ENCODE peak calls at places on chromosome 6, in seven cellular contexts. Z is sigmoid colon, P is Panc1, G is cardiac muscle cell, B is psoas muscle, X is left ventricle myocardium inferior, A is brain microvascular endothelial cell. S is an unnamed sample.

GRCh38 chr6:165081944-165082532 is 227.4 kb downstream of the C6orf118 start:
- DNase-seq in B (no peak), A (no peak), G (no peak), X (no peak), P (no peak), Z (no peak), S (peak; percentile 96)

GRCh38 chr6:113758725-113759576 is 98.2 kb upstream of the MARCKS start:
- DNase-seq in Z (no peak), X (no peak), A (peak; percentile 22), G (peak; percentile 31), P (no peak), B (no peak), S (no peak)

GRCh38 chr6:46486186-46486585 is 5.1 kb downstream of the RCAN2 start:
- DNase-seq in P (no peak), X (no peak), Z (no peak), A (no peak), B (no peak), G (no peak), S (no peak)

GRCh38 chr6:39791850-39792500 is at the start of gene DAAM2:
- DNase-seq in G (peak; percentile 70), Z (peak; percentile 87), P (no peak), A (no peak), X (peak; percentile 73), B (peak; percentile 74), S (peak; percentile 34)

GRCh38 chr6:149925974-149926777 is 3.3 kb upstream of the RAET1G start:
- DNase-seq in P (peak; percentile 56), Z (peak; percentile 94), G (peak; percentile 79), X (peak; percentile 89), B (peak; percentile 91), A (peak; percentile 85), S (peak; percentile 95)

GRCh38 chr6:118146584-118146983 is 239.5 kb downstream of the SLC35F1 start:
- DNase-seq in P (no peak), B (no peak), Z (no peak), X (no peak), A (no peak), G (no peak), S (no peak)

GRCh38 chr6:19153981-19154295 is 683.2 kb upstream of the ID4 start:
- DNase-seq in P (no peak), A (no peak), B (no peak), G (no peak), X (no peak), Z (no peak), S (no peak)

GRCh38 chr6:113969888-113970807 is 800 bp downstream of the HDAC2 start:
- DNase-seq in B (peak; percentile 50), X (peak; percentile 60), P (no peak), A (no peak), G (peak; percentile 49), Z (peak; percentile 77), S (peak; percentile 74)

GRCh38 chr6:37244430-37245310 is 12.9 kb upstream of the TBC1D22B start:
- DNase-seq in B (peak; percentile 62), P (no peak), Z (peak; percentile 94), A (peak; percentile 100), G (peak; percentile 100), X (peak; percentile 72), S (peak; percentile 95)

GRCh38 chr6:23454090-23454998 is 671.7 kb upstream of the NRSN1 start:
- DNase-seq in Z (no peak), G (peak; percentile 2), B (no peak), A (peak; percentile 4), P (peak; percentile 4), X (no peak), S (peak; percentile 15)

GRCh38 chr6:163416640-163417253 is 2.2 kb downstream of the QKI start:
- DNase-seq in Z (peak; percentile 71), P (no peak), X (no peak), B (no peak), A (peak; percentile 70), G (peak; percentile 90), S (peak; percentile 70)

GRCh38 chr6:11865926-11866325 is 87.3 kb upstream of the ADTRP start:
- DNase-seq in B (no peak), A (peak; percentile 63), X (no peak), P (no peak), G (no peak), Z (no peak), S (no peak)

GRCh38 chr6:128648022-128648598 is 127.7 kb upstream of the PTPRK start:
- DNase-seq in A (no peak), P (no peak), G (no peak), B (no peak), X (no peak), Z (no peak), S (no peak)

GRCh38 chr6:17865243-17865642 is 122.2 kb downstream of the KIF13A start:
- DNase-seq in X (peak; percentile 18), Z (no peak), G (no peak), B (peak; percentile 20), A (no peak), P (no peak), S (peak; percentile 4)

GRCh38 chr6:37483502-37483901 is 16.2 kb downstream of the CCDC167 start:
- DNase-seq in B (no peak), A (no peak), X (no peak), G (no peak), P (no peak), Z (no peak), S (no peak)

GRCh38 chr6:2986722-2987196 is 12.9 kb upstream of the NQO2 start:
- DNase-seq in G (peak; percentile 91), Z (peak; percentile 80), A (peak; percentile 65), X (no peak), P (no peak), B (no peak), S (no peak)

GRCh38 chr6:91082311-91082803 is 495.5 kb upstream of the MAP3K7 start:
- DNase-seq in P (no peak), Z (no peak), G (peak; percentile 59), A (peak; percentile 53), X (no peak), B (no peak), S (peak; percentile 39)

GRCh38 chr6:90362273-90362672 is 65.6 kb upstream of the BACH2 start:
- DNase-seq in P (no peak), Z (no peak), X (no peak), B (no peak), A (peak; percentile 7), G (peak; percentile 70), S (no peak)

GRCh38 chr6:33212857-33213165 is 4.5 kb downstream of the RING1 start:
- DNase-seq in G (no peak), P (no peak), B (no peak), A (no peak), X (no peak), Z (no peak), S (no peak)

GRCh38 chr6:33213166-33213988 is 5.1 kb downstream of the RING1 start:
- DNase-seq in G (peak; percentile 50), X (no peak), B (no peak), Z (no peak), A (no peak), P (no peak), S (peak; percentile 51)

GRCh38 chr6:33215281-33215680 is 7.0 kb downstream of the RING1 start:
- DNase-seq in B (no peak), G (no peak), Z (peak; percentile 17), A (no peak), X (no peak), P (no peak), S (no peak)

GRCh38 chr6:33215761-33216649 is 7.7 kb downstream of the RING1 start:
- DNase-seq in A (no peak), G (no peak), Z (peak; percentile 51), X (no peak), P (no peak), B (no peak), S (no peak)

GRCh38 chr6:33213989-33214335 is 5.7 kb downstream of the RING1 start:
- DNase-seq in Z (no peak), B (no peak), X (no peak), A (no peak), P (no peak), G (no peak), S (no peak)
- H3K4me3 ChIP-seq in Z (peak overlapping the region; percentile 44), B (peak overlapping the region; percentile 67), X (peak overlapping the region; percentile 75), A (peak overlapping the region; percentile 56), P (peak overlapping the region; percentile 51), G (peak overlapping the region; percentile 32), S (peak overlapping the region; percentile 56)

DNA sequence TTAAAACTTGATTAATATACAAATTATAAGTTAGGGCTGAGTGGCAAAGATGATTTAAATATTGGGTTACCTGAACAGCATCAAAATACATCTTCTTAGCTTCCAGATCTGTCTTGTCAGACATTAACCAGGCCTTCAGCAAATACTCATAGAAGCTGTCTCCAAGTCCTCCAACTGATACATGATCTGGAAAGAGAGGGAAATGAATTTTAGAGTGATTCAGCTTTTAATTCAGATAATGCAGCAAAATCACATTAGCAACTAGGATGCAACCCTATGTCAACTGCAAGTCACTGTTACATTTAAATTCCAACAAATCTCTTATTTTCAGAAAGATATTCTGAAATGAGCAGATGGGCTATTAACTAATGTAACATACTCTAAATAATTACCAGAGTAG is 115.2 kb upstream of the FAM184A start:
- DNase-seq in B (no peak), Z (no peak), A (no peak), G (no peak), X (no peak), P (no peak), S (no peak)
- H3K36me3 ChIP-seq in B (no peaks in the 10 kb centered on the region), Z (peaks cover 8% of the 10 kb centered on the region), A (no peaks in the 10 kb centered on the region), G (peaks cover 26% of the 10 kb centered on the region), X (peaks cover 44% of the 10 kb centered on the region), P (no peaks in the 10 kb centered on the region), S (no peaks in the 10 kb centered on the region)

GRCh38 chr6:30683980-30684338 is 2.5 kb downstream of the PPP1R18 start:
- DNase-seq in A (no peak), Z (no peak), P (no peak), B (no peak), G (no peak), X (no peak), S (no peak)

GRCh38 chr6:30684386-30685156 is 1.9 kb downstream of the PPP1R18 start:
- DNase-seq in B (peak; percentile 53), G (peak; percentile 57), P (no peak), Z (peak; percentile 85), X (peak; percentile 61), A (no peak), S (no peak)

GRCh38 chr6:30681696-30682180 is 4.7 kb downstream of the PPP1R18 start:
- DNase-seq in X (no peak), G (no peak), B (no peak), P (no peak), Z (no peak), A (no peak), S (no peak)

GRCh38 chr6:30682181-30683117 is 4.0 kb downstream of the PPP1R18 start:
- DNase-seq in X (peak; percentile 85), P (peak; percentile 52), G (peak; percentile 84), B (peak; percentile 84), Z (peak; percentile 94), A (peak; percentile 88), S (peak; percentile 42)

GRCh38 chr6:30683137-30683979 is 3.1 kb downstream of the PPP1R18 start:
- DNase-seq in Z (peak; percentile 72), X (peak; percentile 37), P (no peak), B (no peak), A (no peak), G (no peak), S (no peak)
- H3K4me3 ChIP-seq in Z (peak overlapping the region; percentile 87), X (peak overlapping the region; percentile 83), P (peak overlapping the region; percentile 85), B (peak overlapping the region; percentile 85), A (peak overlapping the region; percentile 89), G (peak overlapping the region; percentile 2), S (peak overlapping the region; percentile 45)

DNA sequence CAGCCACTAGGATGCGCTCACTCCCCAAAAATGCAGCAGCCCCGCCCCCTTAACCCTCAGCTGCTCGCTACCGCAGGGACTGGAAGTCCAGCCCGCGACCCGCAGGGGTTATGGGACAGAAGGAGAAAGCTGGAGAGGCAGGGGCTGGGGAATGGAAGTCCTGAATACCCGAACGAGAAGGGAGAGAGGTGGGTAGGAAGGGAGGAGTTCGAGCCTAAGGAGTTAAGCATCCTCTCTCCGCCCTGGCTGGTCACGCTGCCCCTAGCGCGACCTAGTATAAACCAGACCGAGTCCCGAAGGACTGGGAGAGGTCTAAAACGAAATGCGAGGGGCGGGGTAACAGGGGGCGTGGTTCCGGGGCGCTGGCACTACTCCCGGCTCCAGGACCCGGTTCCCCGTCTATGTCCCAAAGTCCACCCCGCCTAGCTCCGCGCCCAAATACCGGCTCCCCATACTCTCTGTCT is 448 bp upstream of the DDAH2 start:
- DNase-seq in P (no peak), B (peak; percentile 89), A (peak; percentile 83), X (peak; percentile 94), G (peak; percentile 89), Z (peak; percentile 97), S (peak; percentile 95)
- H3K36me3 ChIP-seq in P (peaks cover 18% of the 10 kb centered on the region), B (no peaks in the 10 kb centered on the region), A (peaks cover 56% of the 10 kb centered on the region), X (peaks cover 63% of the 10 kb centered on the region), G (peaks cover 33% of the 10 kb centered on the region), Z (peaks cover 51% of the 10 kb centered on the region), S (peaks cover 37% of the 10 kb centered on the region)

S was measured in SJCRH30.